ENCODE peak calls at places on chromosomes 1 and 21, in five cellular contexts. One of them, this sample, is unnamed.
A peak's percentile ranks its signal among the peaks of the same experiment; 100 is the strongest.

GRCh38 chr1:229024528-229025119 is 246.3 kb upstream of the RAB4A start:
- DNase-seq in HepG2: peak; percentile 59
- DNase-seq in left lung: no peak
- DNase-seq in right lobe of liver: peak; percentile 72
- DNase-seq in foreskin fibroblast: peak; percentile 90
- DNase-seq in this sample: peak; percentile 89

GRCh38 chr1:28392027-28392652 is 22.6 kb downstream of the PHACTR4 start:
- DNase-seq in HepG2: no peak
- DNase-seq in left lung: no peak
- DNase-seq in right lobe of liver: no peak
- DNase-seq in foreskin fibroblast: peak; percentile 90
- DNase-seq in this sample: peak; percentile 87

GRCh38 chr1:54952950-54953718 is 27.3 kb upstream of the TMEM61 start:
- DNase-seq in HepG2: peak; percentile 39
- DNase-seq in left lung: no peak
- DNase-seq in right lobe of liver: no peak
- DNase-seq in foreskin fibroblast: no peak
- DNase-seq in this sample: peak; percentile 23

GRCh38 chr1:40952744-40953315 is 26.7 kb upstream of the CTPS1 start:
- DNase-seq in HepG2: no peak
- DNase-seq in left lung: no peak
- DNase-seq in right lobe of liver: no peak
- DNase-seq in foreskin fibroblast: no peak
- DNase-seq in this sample: no peak

GRCh38 chr1:85027242-85027983 is 20.9 kb downstream of the MCOLN3 start:
- DNase-seq in HepG2: no peak
- DNase-seq in left lung: no peak
- DNase-seq in right lobe of liver: no peak
- DNase-seq in foreskin fibroblast: peak; percentile 23
- DNase-seq in this sample: no peak

GRCh38 chr1:159040893-159041724 is 31.4 kb downstream of the IFI16 start:
- DNase-seq in HepG2: no peak
- DNase-seq in left lung: no peak
- DNase-seq in right lobe of liver: no peak
- DNase-seq in foreskin fibroblast: no peak
- DNase-seq in this sample: no peak

GRCh38 chr1:233172201-233172600 is 123.3 kb downstream of the PCNX2 start:
- DNase-seq in HepG2: peak; percentile 11
- DNase-seq in left lung: no peak
- DNase-seq in right lobe of liver: no peak
- DNase-seq in foreskin fibroblast: no peak
- DNase-seq in this sample: peak; percentile 36

GRCh38 chr1:192986110-192986747 is 72.9 kb downstream of the UCHL5 start:
- DNase-seq in HepG2: no peak
- DNase-seq in left lung: no peak
- DNase-seq in right lobe of liver: no peak
- DNase-seq in foreskin fibroblast: peak; percentile 25
- DNase-seq in this sample: peak; percentile 20

GRCh38 chr21:27149034-27149433 is 182.1 kb upstream of the ADAMTS5 start:
- DNase-seq in HepG2: no peak
- DNase-seq in left lung: no peak
- DNase-seq in right lobe of liver: no peak
- DNase-seq in foreskin fibroblast: peak; percentile 75
- DNase-seq in this sample: peak; percentile 10

GRCh38 chr1:60311838-60312237 is 238.3 kb upstream of the C1orf87 start:
- DNase-seq in HepG2: no peak
- DNase-seq in left lung: no peak
- DNase-seq in right lobe of liver: no peak
- DNase-seq in foreskin fibroblast: no peak
- DNase-seq in this sample: no peak
- TF ChIP-seq CTCF in HepG2: no peak
- TF ChIP-seq CTCF in left lung: no peak
- TF ChIP-seq CTCF in right lobe of liver: no peak
- TF ChIP-seq CTCF in foreskin fibroblast: no peak
- TF ChIP-seq CTCF in this sample: no peak

GRCh38 chr1:200968469-200969410 is 54.8 kb downstream of the KIF21B start:
- DNase-seq in HepG2: no peak
- DNase-seq in left lung: peak; percentile 51
- DNase-seq in right lobe of liver: no peak
- DNase-seq in foreskin fibroblast: no peak
- DNase-seq in this sample: no peak

GRCh38 chr1:200967693-200968468 is 55.6 kb downstream of the KIF21B start:
- DNase-seq in HepG2: no peak
- DNase-seq in left lung: peak; percentile 33
- DNase-seq in right lobe of liver: no peak
- DNase-seq in foreskin fibroblast: no peak
- DNase-seq in this sample: no peak

GRCh38 chr1:200971428-200971903 is 52.0 kb downstream of the KIF21B start:
- DNase-seq in HepG2: no peak
- DNase-seq in left lung: peak; percentile 43
- DNase-seq in right lobe of liver: no peak
- DNase-seq in foreskin fibroblast: no peak
- DNase-seq in this sample: no peak

GRCh38 chr1:200970771-200971427 is 52.6 kb downstream of the KIF21B start:
- DNase-seq in HepG2: no peak
- DNase-seq in left lung: peak; percentile 66
- DNase-seq in right lobe of liver: no peak
- DNase-seq in foreskin fibroblast: no peak
- DNase-seq in this sample: no peak

GRCh38 chr1:200969726-200970521 is 53.6 kb downstream of the KIF21B start:
- DNase-seq in HepG2: no peak
- DNase-seq in left lung: peak; percentile 32
- DNase-seq in right lobe of liver: no peak
- DNase-seq in foreskin fibroblast: no peak
- DNase-seq in this sample: no peak
- TF ChIP-seq CTCF in HepG2: peak; percentile 71
- TF ChIP-seq CTCF in left lung: no peak
- TF ChIP-seq CTCF in right lobe of liver: no peak
- TF ChIP-seq CTCF in foreskin fibroblast: no peak
- TF ChIP-seq CTCF in this sample: no peak

GRCh38 chr1:83593073-83593472 is 405.9 kb downstream of the TTLL7 start:
- DNase-seq in HepG2: no peak
- DNase-seq in left lung: no peak
- DNase-seq in right lobe of liver: no peak
- DNase-seq in foreskin fibroblast: no peak
- DNase-seq in this sample: no peak
- TF ChIP-seq CTCF in HepG2: no peak
- TF ChIP-seq CTCF in left lung: no peak
- TF ChIP-seq CTCF in right lobe of liver: no peak
- TF ChIP-seq CTCF in foreskin fibroblast: no peak
- TF ChIP-seq CTCF in this sample: no peak

DNA sequence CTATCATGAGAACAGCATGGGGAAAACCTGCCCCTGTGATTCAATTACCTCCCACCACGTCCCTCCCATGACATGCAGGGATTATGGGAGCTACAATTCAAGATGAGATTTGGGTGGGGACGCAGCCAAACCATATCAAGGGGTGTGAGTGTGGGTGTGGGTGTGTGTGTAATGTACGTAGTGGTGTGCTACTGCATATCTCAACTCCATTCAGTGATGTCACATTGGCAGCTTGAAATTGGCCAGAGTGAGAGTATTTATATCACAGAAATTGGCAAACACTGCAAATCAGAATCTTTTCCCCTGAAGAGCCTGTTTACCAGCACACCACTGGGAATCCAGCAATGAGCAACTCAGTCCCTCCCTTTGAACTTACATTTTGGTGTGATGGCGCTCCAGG is 5.5 kb downstream of the ARHGEF10L start:
- DNase-seq in HepG2: no peak
- DNase-seq in left lung: no peak
- DNase-seq in right lobe of liver: no peak
- DNase-seq in foreskin fibroblast: no peak
- DNase-seq in this sample: no peak
- TF ChIP-seq CTCF in HepG2: no peak
- TF ChIP-seq CTCF in left lung: no peak
- TF ChIP-seq CTCF in right lobe of liver: no peak
- TF ChIP-seq CTCF in foreskin fibroblast: no peak
- TF ChIP-seq CTCF in this sample: no peak